ENCODE peak calls at places on chromosomes 2 and 18, in nine cellular contexts. A, O, S, N, X, B, G, M and C are unnamed samples.

GRCh38 chr2:9240745-9241144 is 34.1 kb downstream of the ASAP2 start:
- DNase-seq in A (no peak), O (peak; percentile 76), S (no peak), N (no peak), X (no peak), B (no peak), G (no peak), M (no peak), C (no peak)

GRCh38 chr18:58484989-58485962 is 143.6 kb downstream of the ALPK2 start:
- DNase-seq in A (peak; percentile 65), O (no peak), S (no peak), N (peak; percentile 14), X (no peak), B (no peak), G (no peak), M (no peak), C (no peak)

GRCh38 chr18:49861659-49862058 is 48.3 kb upstream of the ACAA2 start:
- DNase-seq in A (peak; percentile 16), O (no peak), S (no peak), N (peak; percentile 28), X (no peak), B (peak; percentile 30), G (no peak), M (no peak), C (peak; percentile 17)

GRCh38 chr2:100236166-100236565 is 86.1 kb downstream of the LONRF2 start:
- DNase-seq in A (no peak), O (no peak), S (no peak), N (no peak), X (no peak), B (no peak), G (no peak), M (no peak), C (no peak)

GRCh38 chr2:101608411-101609317 is 88.8 kb upstream of the MAP4K4 start:
- DNase-seq in A (no peak), O (no peak), S (no peak), N (peak; percentile 11), X (no peak), B (no peak), G (no peak), M (no peak), C (no peak)

GRCh38 chr2:46909771-46910419 is 5.7 kb downstream of the MCFD2 start:
- DNase-seq in A (no peak), O (peak; percentile 95), S (peak; percentile 96), N (peak; percentile 14), X (no peak), B (peak; percentile 50), G (peak; percentile 76), M (peak; percentile 94), C (peak; percentile 69)

GRCh38 chr18:58222439-58223125 is 178.6 kb downstream of the NEDD4L start:
- DNase-seq in A (no peak), O (peak; percentile 54), S (peak; percentile 61), N (no peak), X (no peak), B (peak; percentile 76), G (no peak), M (no peak), C (no peak)

GRCh38 chr2:118319271-118319684 is 231.0 kb downstream of the INSIG2 start:
- DNase-seq in A (peak; percentile 62), O (no peak), S (no peak), N (no peak), X (no peak), B (no peak), G (no peak), M (no peak), C (no peak)

GRCh38 chr2:57368190-57368589 is 678.4 kb upstream of the VRK2 start:
- DNase-seq in A (no peak), O (peak; percentile 56), S (no peak), N (no peak), X (no peak), B (no peak), G (no peak), M (no peak), C (no peak)

GRCh38 chr18:32804126-32804888 is 31.5 kb upstream of the KLHL14 start:
- DNase-seq in A (peak; percentile 47), O (no peak), S (no peak), N (no peak), X (no peak), B (no peak), G (no peak), M (no peak), C (no peak)

GRCh38 chr2:209426432-209426831 is 2.6 kb downstream of the MAP2 start:
- DNase-seq in A (peak; percentile 23), O (peak; percentile 89), S (peak; percentile 81), N (no peak), X (no peak), B (peak; percentile 4), G (no peak), M (no peak), C (peak; percentile 15)

GRCh38 chr2:209422191-209422754 is 1.6 kb upstream of the MAP2 start:
- DNase-seq in A (no peak), O (peak; percentile 27), S (no peak), N (no peak), X (no peak), B (no peak), G (no peak), M (no peak), C (no peak)

GRCh38 chr2:209425082-209426071 is 1.5 kb downstream of the MAP2 start:
- DNase-seq in A (peak; percentile 38), O (peak; percentile 55), S (peak; percentile 54), N (peak; percentile 34), X (no peak), B (peak; percentile 67), G (no peak), M (peak; percentile 37), C (peak; percentile 74)

DNA sequence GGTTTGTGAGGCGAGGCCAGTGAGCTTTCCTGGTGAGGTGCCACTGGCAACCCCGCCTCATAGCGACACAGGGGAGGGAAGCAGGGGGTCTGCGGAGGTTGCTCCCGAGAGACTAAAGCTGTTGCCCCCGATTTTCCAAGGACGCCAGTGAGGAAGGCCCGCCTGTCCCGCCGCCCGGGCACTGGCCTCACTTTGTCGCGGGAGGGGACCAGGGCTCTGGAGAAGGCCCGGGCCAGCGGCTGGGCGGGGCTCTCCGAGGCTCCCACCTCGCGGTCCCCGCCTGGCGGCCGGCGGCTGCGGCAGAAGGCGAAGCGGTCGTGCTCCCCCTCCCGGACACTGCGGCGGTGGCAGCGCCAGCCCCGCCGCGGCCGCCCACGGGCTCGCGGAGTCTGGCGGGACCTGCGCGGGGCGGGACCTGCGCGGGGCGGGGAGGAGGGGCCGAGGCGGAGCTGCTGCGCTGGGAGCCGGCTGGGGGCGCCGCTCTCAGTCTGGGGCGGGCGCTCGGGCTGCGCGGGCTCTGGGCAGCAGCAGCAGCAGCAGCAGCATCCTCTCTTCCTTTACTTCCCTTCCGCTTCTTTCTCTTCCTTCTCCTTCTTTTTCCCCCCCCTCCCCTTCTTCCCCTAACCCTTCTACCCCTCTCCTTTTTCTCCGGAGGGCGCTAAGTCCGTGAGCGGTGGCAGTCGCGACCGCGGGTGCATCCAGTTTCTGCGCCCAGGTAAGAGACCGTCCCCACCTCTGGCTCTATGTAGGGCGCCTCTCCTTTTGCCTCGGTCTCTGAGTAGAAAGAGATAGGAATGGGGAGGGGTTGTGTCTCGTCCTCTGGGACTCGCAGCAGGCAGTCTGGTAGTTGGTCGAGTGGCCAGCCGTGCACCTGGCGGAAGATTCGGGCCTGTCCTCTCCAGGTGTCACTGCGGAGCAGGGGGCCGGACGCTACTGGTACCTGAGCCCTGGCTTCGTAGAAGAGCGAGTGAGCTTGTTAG is at the start of gene MAP2:
- DNase-seq in A (peak; percentile 96), O (peak; percentile 79), S (peak; percentile 50), N (peak; percentile 89), X (peak; percentile 60), B (peak; percentile 88), G (no peak), M (peak; percentile 66), C (peak; percentile 90)
- TF ChIP-seq EZH2 in A (peak; percentile 43), O (no peak), S (no peak), N (no peak), X (no peak), B (no peak), G (no peak), M (no peak), C (no peak)

GRCh38 chr2:70887550-70888229 is 48.0 kb upstream of the ATP6V1B1 start:
- DNase-seq in A (peak; percentile 93), O (no peak), S (no peak), N (peak; percentile 72), X (peak; percentile 42), B (no peak), G (no peak), M (no peak), C (no peak)
- TF ChIP-seq EZH2 in A (peak; percentile 42), O (peak; percentile 60), S (no peak), N (no peak), X (no peak), B (peak; percentile 79), G (no peak), M (no peak), C (no peak)

GRCh38 chr2:186009341-186009740 is 270.7 kb downstream of the FSIP2 start:
- DNase-seq in A (no peak), O (no peak), S (no peak), N (no peak), X (no peak), B (no peak), G (no peak), M (no peak), C (no peak)
- TF ChIP-seq EZH2 in A (no peak), O (no peak), S (no peak), N (no peak), X (no peak), B (no peak), G (no peak), M (no peak), C (no peak)

DNA sequence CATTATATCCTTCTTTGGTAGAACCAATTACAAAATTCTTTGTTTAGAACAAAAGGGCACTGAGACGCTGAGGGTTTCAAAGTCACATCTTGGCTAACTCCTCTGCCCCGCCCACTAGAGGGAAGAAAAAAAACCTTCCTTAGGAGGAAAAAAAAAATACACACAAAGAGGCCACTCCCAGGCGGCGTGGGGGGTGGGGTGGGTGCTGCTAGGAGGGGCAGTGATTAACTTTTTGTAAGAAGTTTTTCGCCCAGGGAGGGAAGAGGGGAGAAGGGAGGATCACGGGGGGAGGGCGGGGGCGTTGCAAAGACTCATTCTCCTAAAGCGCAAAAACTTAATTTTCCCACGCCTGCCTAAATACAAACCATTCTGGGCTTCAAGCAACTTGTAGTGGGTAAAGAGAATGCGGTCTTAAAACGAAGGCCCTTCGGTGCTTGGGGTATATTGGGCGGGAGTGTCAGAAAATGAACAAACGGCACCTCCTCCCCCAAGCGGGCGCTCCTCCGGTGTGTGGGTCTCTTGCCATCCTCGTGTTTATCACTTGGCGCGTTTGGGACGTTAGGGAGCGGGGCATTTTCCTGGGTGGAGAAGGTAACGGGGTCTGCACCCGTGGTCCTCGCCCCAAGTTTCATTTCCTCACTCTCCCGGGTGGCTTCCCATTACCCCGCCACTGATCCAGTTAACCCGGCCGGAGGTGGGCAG is 1.7 kb downstream of the CXCR4 start:
- DNase-seq in A (peak; percentile 88), O (no peak), S (no peak), N (peak; percentile 42), X (no peak), B (no peak), G (no peak), M (no peak), C (peak; percentile 51)
- TF ChIP-seq EZH2 in A (no peak), O (peak; percentile 68), S (no peak), N (no peak), X (no peak), B (no peak), G (no peak), M (no peak), C (no peak)

DNA sequence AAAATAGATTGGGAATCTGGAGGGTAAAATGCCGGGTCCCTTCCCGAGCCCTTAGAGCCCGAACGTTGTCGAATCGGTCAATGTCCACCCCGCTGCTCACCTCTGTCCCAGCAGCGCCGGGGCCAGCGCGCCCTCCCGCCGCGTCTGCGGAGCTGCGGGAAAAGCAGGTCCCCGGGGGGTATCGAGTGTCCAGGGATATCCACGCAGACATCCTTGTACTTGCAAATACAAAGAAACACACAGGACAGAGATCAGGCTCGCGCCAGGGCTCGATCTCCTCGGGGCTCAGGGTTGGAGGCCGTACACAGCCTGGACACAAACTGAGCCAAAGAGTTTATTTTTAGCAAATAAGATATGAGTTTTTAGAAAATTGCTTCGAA is 2.3 kb upstream of the GATA6 start:
- DNase-seq in A (peak; percentile 58), O (no peak), S (no peak), N (no peak), X (no peak), B (no peak), G (no peak), M (no peak), C (no peak)
- TF ChIP-seq EZH2 in A (peak; percentile 90), O (no peak), S (no peak), N (no peak), X (no peak), B (peak; percentile 18), G (no peak), M (no peak), C (no peak)